ENCODE peak calls at places on chromosomes 6 and 20, in seven cellular contexts. K, W, E, X, D, M and A are unnamed samples.

GRCh38 chr20:51650685-51651134 is 108.2 kb upstream of the NFATC2 start:
- DNase-seq in K (peak; percentile 60), W (no peak), E (no peak), X (no peak), D (no peak), M (no peak), A (no peak)

GRCh38 chr6:125821825-125822281 is 31.1 kb downstream of the NCOA7 start:
- DNase-seq in K (no peak), W (no peak), E (no peak), X (no peak), D (no peak), M (no peak), A (no peak)

GRCh38 chr6:90231308-90231707 is 65.3 kb downstream of the BACH2 start:
- DNase-seq in K (no peak), W (no peak), E (no peak), X (no peak), D (no peak), M (no peak), A (no peak)

GRCh38 chr6:154432533-154433476 is 76.2 kb upstream of the IPCEF1 start:
- DNase-seq in K (peak; percentile 21), W (no peak), E (no peak), X (no peak), D (no peak), M (no peak), A (no peak)

GRCh38 chr6:6581014-6581413 is 7.5 kb upstream of the LY86 start:
- DNase-seq in K (no peak), W (no peak), E (no peak), X (no peak), D (no peak), M (no peak), A (no peak)

GRCh38 chr6:155352812-155353211 is 38.5 kb upstream of the TFB1M start:
- DNase-seq in K (peak; percentile 57), W (no peak), E (no peak), X (peak; percentile 73), D (no peak), M (no peak), A (no peak)

GRCh38 chr20:23195635-23196034 is 109.5 kb upstream of the CD93 start:
- DNase-seq in K (no peak), W (no peak), E (no peak), X (peak; percentile 22), D (no peak), M (no peak), A (no peak)

GRCh38 chr6:113907107-113907506 is 50.0 kb downstream of the MARCKS start:
- DNase-seq in K (no peak), W (no peak), E (no peak), X (no peak), D (no peak), M (no peak), A (no peak)

GRCh38 chr20:63102720-63103375 is 96.1 kb upstream of the BHLHE23 start:
- DNase-seq in K (peak; percentile 34), W (no peak), E (peak; percentile 68), X (peak; percentile 74), D (no peak), M (no peak), A (no peak)

GRCh38 chr20:62925420-62926228 is 681 bp downstream of the DIDO1 start:
- DNase-seq in K (peak; percentile 32), W (no peak), E (peak; percentile 72), X (peak; percentile 69), D (no peak), M (no peak), A (peak; percentile 65)

GRCh38 chr20:40930561-40930960 is 98.1 kb upstream of the TOP1 start:
- DNase-seq in K (no peak), W (no peak), E (no peak), X (peak; percentile 31), D (no peak), M (no peak), A (no peak)

GRCh38 chr20:45835230-45836224 is 1.9 kb downstream of the SNX21 start:
- DNase-seq in K (peak; percentile 91), W (no peak), E (peak; percentile 63), X (no peak), D (no peak), M (no peak), A (no peak)

GRCh38 chr20:57627972-57628650 is 7.9 kb upstream of the ZBP1 start:
- DNase-seq in K (peak; percentile 74), W (no peak), E (no peak), X (peak; percentile 26), D (no peak), M (no peak), A (no peak)

GRCh38 chr20:62723351-62723750 is 14.7 kb downstream of the NTSR1 start:
- DNase-seq in K (peak; percentile 26), W (no peak), E (peak; percentile 54), X (no peak), D (no peak), M (no peak), A (no peak)

GRCh38 chr20:50309280-50309763 is 118.7 kb downstream of the CEBPB start:
- DNase-seq in K (peak; percentile 81), W (no peak), E (no peak), X (no peak), D (no peak), M (no peak), A (no peak)

GRCh38 chr6:33905081-33905609 is 101.3 kb upstream of the MLN start:
- DNase-seq in K (no peak), W (no peak), E (no peak), X (peak; percentile 37), D (no peak), M (no peak), A (no peak)

GRCh38 chr6:127841811-127842210 is 59.0 kb downstream of the THEMIS start:
- DNase-seq in K (peak; percentile 41), W (no peak), E (no peak), X (no peak), D (no peak), M (no peak), A (no peak)

GRCh38 chr20:31857861-31858835 is 12.2 kb downstream of the DUSP15 start:
- DNase-seq in K (no peak), W (no peak), E (no peak), X (peak; percentile 70), D (no peak), M (no peak), A (no peak)
- TF ChIP-seq CTCF in K (no peak), W (no peak), E (no peak), X (no peak), D (no peak), M (no peak), A (no peak)

GRCh38 chr6:31008165-31008564 is 2.1 kb upstream of the MUC22 start:
- DNase-seq in K (no peak), W (no peak), E (no peak), X (no peak), D (no peak), M (no peak), A (peak; percentile 30)
- TF ChIP-seq CTCF in K (peak; percentile 14), W (peak; percentile 45), E (no peak), X (no peak), D (no peak), M (no peak), A (peak; percentile 37)

GRCh38 chr6:21745543-21746337 is 152.2 kb downstream of the SOX4 start:
- DNase-seq in K (no peak), W (no peak), E (no peak), X (no peak), D (no peak), M (no peak), A (no peak)
- TF ChIP-seq CTCF in K (no peak), W (peak; percentile 51), E (no peak), X (no peak), D (no peak), M (no peak), A (no peak)

GRCh38 chr6:139374357-139375238 is at the start of gene CITED2:
- DNase-seq in K (peak; percentile 98), W (peak; percentile 92), E (peak; percentile 95), X (peak; percentile 98), D (peak; percentile 93), M (peak; percentile 90), A (peak; percentile 88)
- TF ChIP-seq CTCF in K (no peak), W (peak; percentile 18), E (no peak), X (no peak), D (peak; percentile 17), M (peak; percentile 48), A (no peak)

DNA sequence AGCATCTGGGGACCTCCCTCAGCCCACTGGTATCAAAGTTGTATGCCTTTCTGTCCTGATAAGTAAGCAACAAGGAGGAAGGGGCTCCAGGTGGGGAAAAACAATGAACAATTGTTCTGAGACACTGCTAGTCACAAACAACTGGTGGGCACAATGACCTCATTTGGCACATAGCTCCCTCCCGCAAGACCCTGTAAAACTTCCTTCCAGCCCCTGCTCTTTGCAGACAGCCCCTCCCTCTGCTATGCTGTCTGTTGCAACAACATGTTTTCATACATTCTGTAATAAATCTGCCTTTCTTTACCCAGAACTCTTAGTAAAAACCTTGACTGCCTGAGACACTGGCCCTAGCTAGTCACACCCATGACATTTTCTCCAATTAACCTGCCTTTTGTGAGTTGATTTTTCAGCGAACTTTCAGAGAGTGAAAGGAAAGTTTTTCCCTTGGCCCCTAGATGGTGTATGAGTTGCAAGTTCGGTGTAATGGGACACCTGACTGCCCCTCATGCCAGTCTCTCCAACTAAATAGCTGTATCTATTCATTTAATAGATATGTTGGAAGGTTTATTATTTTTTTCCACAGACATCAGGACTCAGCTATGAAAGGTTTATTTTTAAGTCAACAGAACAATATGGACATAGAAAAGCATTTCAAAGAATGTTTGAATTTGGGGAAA is 142.3 kb upstream of the SLC22A16 start:
- DNase-seq in K (peak; percentile 15), W (no peak), E (no peak), X (peak; percentile 21), D (peak; percentile 26), M (no peak), A (peak; percentile 19)
- TF ChIP-seq CTCF in K (peak; percentile 25), W (peak; percentile 62), E (no peak), X (peak; percentile 6), D (peak; percentile 42), M (peak; percentile 51), A (no peak)